ENCODE peak calls at places on chromosomes 1 and 21, in ten cellular contexts. C is Panc1, Q is Peyer's patch, J is K562, K is caudate nucleus, F is heart left ventricle, P is psoas muscle, D is cardiac muscle cell, N is MM.1S, E is GM23338. U is an unnamed sample.

GRCh38 chr1:14332158-14332557 is 266.3 kb upstream of the KAZN start:
- DNase-seq in C (no peak), Q (no peak), J (no peak), K (no peak), F (no peak), P (no peak), D (no peak), N (no peak), E (no peak), U (no peak)

GRCh38 chr1:63913533-63913932 is 139.7 kb downstream of the ROR1 start:
- DNase-seq in C (no peak), Q (no peak), J (no peak), K (no peak), F (no peak), P (no peak), D (no peak), N (no peak), E (no peak), U (no peak)

GRCh38 chr1:65069186-65069585 is 78.8 kb upstream of the AK4 start:
- DNase-seq in C (no peak), Q (no peak), J (no peak), K (no peak), F (no peak), P (no peak), D (no peak), N (no peak), E (no peak), U (no peak)

GRCh38 chr1:115791816-115792215 is 23.3 kb upstream of the CASQ2 start:
- DNase-seq in C (no peak), Q (no peak), J (no peak), K (no peak), F (no peak), P (no peak), D (no peak), N (no peak), E (no peak), U (no peak)

GRCh38 chr1:200415693-200416593 is 6.1 kb upstream of the ZNF281 start:
- DNase-seq in C (peak; percentile 97), Q (no peak), J (no peak), K (no peak), F (peak; percentile 46), P (peak; percentile 68), D (peak; percentile 97), N (peak; percentile 40), E (no peak), U (no peak)

GRCh38 chr1:186531561-186532165 is 70.7 kb upstream of the PDC start:
- DNase-seq in C (no peak), Q (no peak), J (no peak), K (no peak), F (no peak), P (no peak), D (peak; percentile 37), N (no peak), E (no peak), U (no peak)

GRCh38 chr21:42047821-42048613 is 23.1 kb upstream of the UMODL1 start:
- DNase-seq in C (no peak), Q (peak; percentile 38), J (no peak), K (peak; percentile 28), F (peak; percentile 64), P (peak; percentile 76), D (peak; percentile 73), N (peak; percentile 60), E (no peak), U (no peak)

GRCh38 chr1:31569773-31570172 is 6.5 kb upstream of the TINAGL1 start:
- DNase-seq in C (no peak), Q (no peak), J (no peak), K (no peak), F (no peak), P (no peak), D (no peak), N (no peak), E (no peak), U (no peak)

GRCh38 chr1:8276173-8276914 is 41.6 kb upstream of the SLC45A1 start:
- DNase-seq in C (no peak), Q (no peak), J (no peak), K (no peak), F (no peak), P (no peak), D (no peak), N (no peak), E (no peak), U (no peak)

GRCh38 chr21:31234936-31235335 is 109.1 kb downstream of the TIAM1 start:
- DNase-seq in C (no peak), Q (no peak), J (no peak), K (no peak), F (no peak), P (no peak), D (no peak), N (no peak), E (no peak), U (no peak)

GRCh38 chr21:42321231-42321630 is 6.0 kb upstream of the TFF3 start:
- DNase-seq in C (no peak), Q (no peak), J (no peak), K (no peak), F (no peak), P (no peak), D (no peak), N (no peak), E (no peak), U (no peak)

GRCh38 chr1:51240096-51240495 is 4.0 kb downstream of the RNF11 start:
- DNase-seq in C (no peak), Q (no peak), J (no peak), K (no peak), F (peak; percentile 26), P (no peak), D (no peak), N (no peak), E (no peak), U (peak; percentile 82)

GRCh38 chr1:29122987-29123870 is 474 bp downstream of the TMEM200B start:
- DNase-seq in C (no peak), Q (peak; percentile 60), J (no peak), K (no peak), F (peak; percentile 32), P (peak; percentile 55), D (peak; percentile 48), N (no peak), E (peak; percentile 47), U (no peak)

GRCh38 chr1:51283977-51284376 is 46.4 kb downstream of the TTC39A start:
- DNase-seq in C (no peak), Q (no peak), J (no peak), K (no peak), F (no peak), P (no peak), D (no peak), N (no peak), E (no peak), U (peak; percentile 66)

GRCh38 chr1:22969224-22969829 is 3.3 kb downstream of the LACTBL1 start:
- DNase-seq in C (no peak), Q (no peak), J (no peak), K (no peak), F (no peak), P (no peak), D (peak; percentile 85), N (no peak), E (no peak), U (peak; percentile 64)

GRCh38 chr1:22972063-22972405 is 632 bp downstream of the LACTBL1 start:
- DNase-seq in C (no peak), Q (no peak), J (no peak), K (no peak), F (no peak), P (no peak), D (no peak), N (no peak), E (no peak), U (no peak)

GRCh38 chr1:22972760-22973159 is at the start of gene LACTBL1:
- DNase-seq in C (no peak), Q (no peak), J (no peak), K (no peak), F (no peak), P (no peak), D (no peak), N (no peak), E (no peak), U (no peak)

GRCh38 chr1:22970096-22970495 is 2.6 kb downstream of the LACTBL1 start:
- DNase-seq in C (no peak), Q (no peak), J (no peak), K (no peak), F (no peak), P (no peak), D (no peak), N (no peak), E (no peak), U (no peak)

GRCh38 chr1:22971161-22972062 is 1.3 kb downstream of the LACTBL1 start:
- DNase-seq in C (no peak), Q (no peak), J (no peak), K (no peak), F (no peak), P (no peak), D (peak; percentile 25), N (no peak), E (peak; percentile 14), U (no peak)
- H3K27ac ChIP-seq in C (no peak overlapping the region), Q (no peak overlapping the region), J (no peak overlapping the region), K (no peak overlapping the region), F (no peak overlapping the region), P (no peak overlapping the region), D (no peak overlapping the region), N (no peak overlapping the region), E (no peak overlapping the region), U (no peak overlapping the region)

GRCh38 chr1:23563755-23564374 is 4.6 kb upstream of the ID3 start:
- DNase-seq in C (no peak), Q (no peak), J (no peak), K (no peak), F (no peak), P (no peak), D (no peak), N (no peak), E (no peak), U (no peak)
- H3K27ac ChIP-seq in C (peak overlapping the region; percentile 88), Q (peak overlapping the region; percentile 98), J (no peak overlapping the region), K (peak overlapping the region; percentile 92), F (peak overlapping the region; percentile 97), P (peak overlapping the region; percentile 79), D (peak overlapping the region; percentile 100), N (no peak overlapping the region), E (no peak overlapping the region), U (no peak overlapping the region)

DNA sequence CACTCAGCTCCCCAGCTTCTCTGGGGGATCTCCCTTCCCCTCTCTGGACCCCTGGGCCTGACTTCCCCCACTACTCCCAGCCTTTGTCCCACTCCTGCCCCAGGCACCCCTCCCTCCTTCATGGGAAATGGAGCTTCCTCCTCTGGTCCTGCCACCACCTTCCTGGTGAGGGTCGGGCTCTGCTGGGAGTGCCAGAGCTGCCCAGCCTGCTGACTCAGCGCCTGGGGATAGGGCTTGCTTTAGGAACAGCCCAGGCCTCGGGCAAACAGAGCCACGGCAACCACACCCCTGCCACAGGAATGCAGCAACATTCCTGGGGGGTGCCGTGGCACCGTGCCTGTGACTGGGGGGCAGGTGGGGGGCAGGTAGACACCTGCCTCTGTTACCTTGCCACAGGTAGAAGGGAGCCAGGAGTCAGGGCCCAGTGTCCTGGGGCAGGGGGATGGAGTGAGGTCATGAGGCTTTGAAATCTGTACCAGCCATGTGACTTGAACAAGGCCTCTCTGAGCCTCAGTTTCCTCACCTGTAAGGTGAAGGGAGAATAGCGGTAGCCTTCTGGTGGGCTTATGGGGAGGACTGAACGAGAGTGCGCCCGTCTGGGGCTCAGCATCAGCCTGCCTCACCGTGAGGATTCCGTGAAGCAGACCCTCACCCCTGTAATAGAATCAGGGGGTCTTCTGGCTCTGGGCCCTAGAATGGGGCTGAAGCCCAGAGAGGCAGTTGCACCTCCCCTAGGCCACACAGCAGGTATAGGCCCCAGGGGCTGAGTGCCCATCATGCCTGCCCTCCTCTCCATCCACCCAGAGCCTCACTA is 17.8 kb upstream of the EPHA2 start:
- DNase-seq in C (no peak), Q (peak; percentile 88), J (peak; percentile 51), K (no peak), F (no peak), P (no peak), D (peak; percentile 78), N (no peak), E (no peak), U (peak; percentile 96)
- H3K27ac ChIP-seq in C (peak overlapping the region; percentile 99), Q (no peak overlapping the region), J (peak overlapping the region; percentile 85), K (no peak overlapping the region), F (no peak overlapping the region), P (no peak overlapping the region), D (no peak overlapping the region), N (no peak overlapping the region), E (no peak overlapping the region), U (peak overlapping the region; percentile 98)

GRCh38 chr1:153697873-153698647 is 19.6 kb downstream of the NPR1 start:
- DNase-seq in C (no peak), Q (no peak), J (peak; percentile 55), K (peak; percentile 18), F (peak; percentile 81), P (peak; percentile 72), D (peak; percentile 89), N (no peak), E (peak; percentile 66), U (no peak)
- H3K27ac ChIP-seq in C (peak overlapping the region; percentile 32), Q (peak overlapping the region; percentile 46), J (peak overlapping the region; percentile 87), K (peak overlapping the region; percentile 76), F (peak overlapping the region; percentile 96), P (peak overlapping the region; percentile 64), D (peak overlapping the region; percentile 43), N (no peak overlapping the region), E (peak overlapping the region; percentile 95), U (no peak overlapping the region)